ENCODE peak calls at places on chromosomes 6 and 20, in four cellular contexts. A is GM12878, V is K562, S is HL-60. C is an unnamed sample.

GRCh38 chr6:134041093-134041492 is 11.3 kb downstream of the SLC2A12 start:
- DNase-seq in V (peak), S (no peak), A (no peak), C (no peak)

GRCh38 chr6:106250997-106251396 is 74.6 kb downstream of the ATG5 start:
- DNase-seq in S (no peak), V (no peak), A (no peak), C (no peak)

GRCh38 chr6:23601811-23602340 is 524.1 kb upstream of the NRSN1 start:
- DNase-seq in V (no peak), A (no peak), S (no peak), C (no peak)

GRCh38 chr6:77965449-77965848 is 312.6 kb downstream of the MEI4 start:
- DNase-seq in V (no peak), S (no peak), A (no peak), C (no peak)

GRCh38 chr6:139996253-139996834 is 621.9 kb upstream of the CITED2 start:
- DNase-seq in V (peak), S (no peak), A (peak), C (peak)

GRCh38 chr6:139611327-139611958 is 237.0 kb upstream of the CITED2 start:
- DNase-seq in A (no peak), S (no peak), V (peak), C (no peak)

GRCh38 chr20:8853805-8854338 is 215.0 kb upstream of the PLCB4 start:
- DNase-seq in S (no peak), A (peak), V (peak), C (peak)

GRCh38 chr6:26057899-26058298 is 29.3 kb upstream of the HFE start:
- DNase-seq in S (no peak), A (no peak), V (no peak), C (no peak)

GRCh38 chr6:74785236-74785635 is 420.6 kb downstream of the COL12A1 start:
- DNase-seq in S (no peak), A (no peak), V (no peak), C (no peak)

GRCh38 chr6:144664281-144664680 is 379.1 kb downstream of the UTRN start:
- DNase-seq in A (no peak), V (no peak), S (no peak), C (no peak)
- TF ChIP-seq POLR2AphosphoS5 in A (no peak), V (no peak), S (no peak), C (no peak)

GRCh38 chr6:15324427-15324985 is 78.6 kb downstream of the JARID2 start:
- DNase-seq in S (no peak), A (no peak), V (no peak), C (no peak)

GRCh38 chr6:15322184-15322583 is 76.3 kb downstream of the JARID2 start:
- DNase-seq in V (no peak), S (no peak), A (no peak), C (no peak)

GRCh38 chr6:15320683-15321082 is 74.8 kb downstream of the JARID2 start:
- DNase-seq in S (no peak), V (no peak), A (no peak), C (no peak)

GRCh38 chr6:15325540-15325955 is 79.7 kb downstream of the JARID2 start:
- DNase-seq in V (no peak), S (no peak), A (no peak), C (no peak)

GRCh38 chr6:15322781-15323536 is 77.1 kb downstream of the JARID2 start:
- DNase-seq in A (no peak), V (no peak), S (no peak), C (no peak)
- TF ChIP-seq SPI1 in A (no peak), V (no peak), S (no peak), C (no peak)

DNA sequence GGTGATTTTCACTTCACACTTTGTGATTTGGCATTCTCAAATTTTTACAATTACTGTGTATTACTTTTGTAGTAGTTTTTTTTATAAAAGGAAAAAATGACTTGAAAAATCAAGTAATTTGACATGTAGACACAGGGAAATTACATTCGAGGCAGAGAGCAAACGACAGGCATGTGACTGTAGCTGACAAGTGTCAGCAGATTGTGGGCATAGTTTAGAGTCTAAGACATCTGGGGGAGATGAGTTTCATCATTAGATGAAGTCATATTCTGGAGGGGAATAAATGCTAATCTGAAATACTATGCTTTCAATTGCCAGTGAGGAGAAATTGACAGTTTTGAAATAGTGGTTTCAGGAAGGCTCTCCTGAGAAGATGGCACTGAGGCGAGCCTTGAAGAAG is 126.0 kb downstream of the MTHFD1L start:
- DNase-seq in S (no peak), A (no peak), V (no peak), C (no peak)
- TF ChIP-seq POLR2AphosphoS5 in S (no peak), A (no peak), V (no peak), C (no peak)

GRCh38 chr20:46690219-46691111 is 1.2 kb upstream of the TP53RK start:
- DNase-seq in V (peak), A (no peak), S (no peak), C (no peak)
- TF ChIP-seq SPI1 in V (no peak), A (no peak), S (no peak), C (no peak)

GRCh38 chr20:50870572-50871161 is 60.6 kb downstream of the ADNP start:
- DNase-seq in V (no peak), A (no peak), S (no peak), C (no peak)
- TF ChIP-seq POLR2AphosphoS5 in V (no peak), A (no peak), S (no peak), C (no peak)

DNA sequence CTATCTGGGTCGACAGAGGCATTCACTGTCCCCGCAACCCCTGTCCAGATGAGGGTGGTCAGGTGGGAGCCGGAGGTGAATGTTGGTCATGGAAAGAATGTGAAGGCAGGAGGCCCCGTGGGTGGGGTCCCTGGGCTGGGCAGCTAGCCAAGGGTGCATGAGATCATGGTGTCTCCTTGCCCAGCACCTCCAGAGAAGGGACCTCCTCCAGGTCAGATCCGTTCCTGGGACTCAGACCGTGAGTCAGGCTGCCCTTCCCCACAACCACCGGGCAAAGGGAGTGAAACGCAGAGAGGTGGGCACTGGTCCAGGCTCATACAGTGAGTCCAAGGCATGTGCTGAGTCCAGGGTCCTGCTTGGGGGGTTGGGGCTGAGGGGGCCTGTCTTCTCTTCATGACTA is 3.5 kb downstream of the FOXS1 start:
- DNase-seq in A (no peak), S (no peak), V (peak), C (no peak)
- TF ChIP-seq SPI1 in A (no peak), S (no peak), V (no peak), C (no peak)

GRCh38 chr20:51140671-51141070 is 117.8 kb upstream of the KCNG1 start:
- DNase-seq in A (no peak), S (no peak), V (no peak), C (no peak)

GRCh38 chr20:51142448-51142847 is 119.5 kb upstream of the KCNG1 start:
- DNase-seq in V (no peak), S (no peak), A (no peak), C (no peak)

GRCh38 chr20:51138576-51138975 is 115.7 kb upstream of the KCNG1 start:
- DNase-seq in V (no peak), A (no peak), S (no peak), C (no peak)

GRCh38 chr20:51143652-51144051 is 120.7 kb upstream of the KCNG1 start:
- DNase-seq in V (no peak), S (no peak), A (no peak), C (no peak)

GRCh38 chr20:51144476-51144875 is 121.6 kb upstream of the KCNG1 start:
- DNase-seq in V (no peak), A (no peak), S (no peak), C (no peak)
- TF ChIP-seq POLR2AphosphoS5 in V (no peak), A (no peak), S (no peak), C (no peak)

GRCh38 chr6:82374481-82374880 is 10.9 kb downstream of the TPBG start:
- DNase-seq in V (no peak), S (no peak), A (no peak), C (no peak)

GRCh38 chr6:82370788-82371187 is 7.2 kb downstream of the TPBG start:
- DNase-seq in A (no peak), V (no peak), S (no peak), C (no peak)

GRCh38 chr6:82372656-82373055 is 9.0 kb downstream of the TPBG start:
- DNase-seq in V (no peak), A (no peak), S (no peak), C (no peak)

GRCh38 chr6:82376636-82377035 is 13.0 kb downstream of the TPBG start:
- DNase-seq in V (no peak), S (no peak), A (no peak), C (no peak)

DNA sequence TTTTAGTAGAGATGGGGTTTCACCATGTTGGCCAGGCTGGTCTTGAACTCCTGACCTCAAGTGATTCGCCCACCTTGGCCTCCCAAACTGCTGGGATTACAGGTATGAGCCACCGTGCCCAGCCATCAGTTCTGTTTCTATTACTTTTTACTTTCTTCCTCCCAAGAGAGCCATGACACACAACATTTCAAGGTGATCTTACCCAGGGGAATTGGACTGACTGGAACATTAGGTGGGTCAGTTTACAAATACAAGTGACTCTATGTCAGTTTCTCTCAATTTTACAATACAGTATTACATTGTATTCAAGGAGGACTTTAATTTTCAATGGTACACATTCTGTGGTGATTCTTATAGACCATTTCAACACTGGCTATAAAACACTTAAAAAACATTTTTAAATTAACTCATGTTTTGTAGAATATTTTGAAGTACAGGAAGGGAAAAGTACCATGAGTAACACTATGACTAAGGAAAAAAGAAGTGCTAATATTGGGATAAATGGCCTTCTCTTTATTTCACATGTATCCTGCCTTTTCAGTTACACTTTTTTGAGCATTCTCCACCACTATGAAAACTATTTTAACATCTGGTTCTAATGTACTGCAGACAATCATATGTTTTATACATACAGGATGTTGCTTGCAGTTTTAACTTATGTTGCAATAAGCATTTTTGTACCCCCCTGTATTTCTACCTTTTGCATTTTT is 8.3 kb downstream of the TPBG start:
- DNase-seq in V (no peak), S (no peak), A (no peak), C (no peak)
- TF ChIP-seq SPI1 in V (no peak), S (no peak), A (no peak), C (no peak)